ENCODE peak calls at places on chromosomes 11 and 22, in seven cellular contexts. One of them, this sample, is unnamed.

GRCh38 chr22:42856179-42856864 is 751 bp downstream of the ARFGAP3 start:
- DNase-seq in AG04450: no peak
- DNase-seq in dorsolateral prefrontal cortex: no peak
- DNase-seq in testis: peak
- DNase-seq in tibial artery: peak
- DNase-seq in naive thymus-derived CD4-positive, alpha-beta T cell: no peak
- DNase-seq in CD8-positive, alpha-beta T cell: peak
- DNase-seq in this sample: no peak

GRCh38 chr11:44936951-44937543 is 13.6 kb downstream of the TP53I11 start:
- DNase-seq in testis: no peak
- DNase-seq in tibial artery: no peak
- DNase-seq in naive thymus-derived CD4-positive, alpha-beta T cell: no peak
- DNase-seq in dorsolateral prefrontal cortex: no peak
- DNase-seq in CD8-positive, alpha-beta T cell: no peak
- DNase-seq in AG04450: no peak
- DNase-seq in this sample: no peak

GRCh38 chr11:43735115-43735514 is 54.6 kb downstream of the HSD17B12 start:
- DNase-seq in AG04450: no peak
- DNase-seq in CD8-positive, alpha-beta T cell: no peak
- DNase-seq in dorsolateral prefrontal cortex: no peak
- DNase-seq in testis: no peak
- DNase-seq in naive thymus-derived CD4-positive, alpha-beta T cell: no peak
- DNase-seq in tibial artery: no peak
- DNase-seq in this sample: no peak

GRCh38 chr11:5083602-5084001 is 14.2 kb downstream of the OR52E1 start:
- DNase-seq in AG04450: no peak
- DNase-seq in testis: no peak
- DNase-seq in dorsolateral prefrontal cortex: no peak
- DNase-seq in CD8-positive, alpha-beta T cell: no peak
- DNase-seq in tibial artery: no peak
- DNase-seq in naive thymus-derived CD4-positive, alpha-beta T cell: no peak
- DNase-seq in this sample: no peak

GRCh38 chr11:37504925-37505324 is 906.9 kb upstream of the RAG2 start:
- DNase-seq in naive thymus-derived CD4-positive, alpha-beta T cell: no peak
- DNase-seq in AG04450: peak
- DNase-seq in dorsolateral prefrontal cortex: no peak
- DNase-seq in testis: no peak
- DNase-seq in CD8-positive, alpha-beta T cell: no peak
- DNase-seq in tibial artery: no peak
- DNase-seq in this sample: no peak

GRCh38 chr11:119571311-119571710 is 148.3 kb upstream of the THY1 start:
- DNase-seq in dorsolateral prefrontal cortex: no peak
- DNase-seq in tibial artery: no peak
- DNase-seq in AG04450: no peak
- DNase-seq in naive thymus-derived CD4-positive, alpha-beta T cell: no peak
- DNase-seq in testis: no peak
- DNase-seq in CD8-positive, alpha-beta T cell: no peak
- DNase-seq in this sample: no peak

GRCh38 chr22:25134028-25134427 is 65.6 kb upstream of the CRYBB3 start:
- DNase-seq in dorsolateral prefrontal cortex: no peak
- DNase-seq in naive thymus-derived CD4-positive, alpha-beta T cell: no peak
- DNase-seq in CD8-positive, alpha-beta T cell: no peak
- DNase-seq in tibial artery: no peak
- DNase-seq in AG04450: no peak
- DNase-seq in testis: no peak
- DNase-seq in this sample: no peak

GRCh38 chr22:23376256-23376655 is 195.9 kb downstream of the BCR start:
- DNase-seq in naive thymus-derived CD4-positive, alpha-beta T cell: no peak
- DNase-seq in AG04450: no peak
- DNase-seq in tibial artery: no peak
- DNase-seq in dorsolateral prefrontal cortex: no peak
- DNase-seq in testis: no peak
- DNase-seq in CD8-positive, alpha-beta T cell: no peak
- DNase-seq in this sample: no peak

GRCh38 chr11:28107331-28107725 is 628 bp downstream of the KIF18A start:
- DNase-seq in testis: no peak
- DNase-seq in dorsolateral prefrontal cortex: no peak
- DNase-seq in CD8-positive, alpha-beta T cell: no peak
- DNase-seq in AG04450: no peak
- DNase-seq in tibial artery: no peak
- DNase-seq in naive thymus-derived CD4-positive, alpha-beta T cell: peak
- DNase-seq in this sample: peak

GRCh38 chr22:46074771-46075551 is 75.4 kb upstream of the PPARA start:
- DNase-seq in naive thymus-derived CD4-positive, alpha-beta T cell: no peak
- DNase-seq in tibial artery: peak
- DNase-seq in testis: peak
- DNase-seq in dorsolateral prefrontal cortex: no peak
- DNase-seq in CD8-positive, alpha-beta T cell: no peak
- DNase-seq in AG04450: no peak
- DNase-seq in this sample: no peak

GRCh38 chr22:45450931-45451651 is 37.6 kb downstream of the RIBC2 start:
- DNase-seq in CD8-positive, alpha-beta T cell: no peak
- DNase-seq in testis: no peak
- DNase-seq in AG04450: peak
- DNase-seq in tibial artery: peak
- DNase-seq in dorsolateral prefrontal cortex: no peak
- DNase-seq in naive thymus-derived CD4-positive, alpha-beta T cell: no peak
- DNase-seq in this sample: no peak

GRCh38 chr11:132784441-132784840 is 747.9 kb downstream of the OPCML start:
- DNase-seq in naive thymus-derived CD4-positive, alpha-beta T cell: no peak
- DNase-seq in CD8-positive, alpha-beta T cell: no peak
- DNase-seq in testis: no peak
- DNase-seq in tibial artery: no peak
- DNase-seq in dorsolateral prefrontal cortex: no peak
- DNase-seq in AG04450: no peak
- DNase-seq in this sample: no peak

GRCh38 chr11:134742228-134742612 is 330.2 kb upstream of the B3GAT1 start:
- DNase-seq in AG04450: no peak
- DNase-seq in CD8-positive, alpha-beta T cell: no peak
- DNase-seq in dorsolateral prefrontal cortex: no peak
- DNase-seq in testis: no peak
- DNase-seq in naive thymus-derived CD4-positive, alpha-beta T cell: no peak
- DNase-seq in tibial artery: no peak
- DNase-seq in this sample: no peak

GRCh38 chr11:31555938-31556337 is 46.4 kb downstream of the ELP4 start:
- DNase-seq in naive thymus-derived CD4-positive, alpha-beta T cell: no peak
- DNase-seq in testis: no peak
- DNase-seq in tibial artery: no peak
- DNase-seq in AG04450: no peak
- DNase-seq in CD8-positive, alpha-beta T cell: no peak
- DNase-seq in dorsolateral prefrontal cortex: no peak
- DNase-seq in this sample: no peak

GRCh38 chr11:61480936-61481335 is 27.6 kb upstream of the LRRC10B start:
- DNase-seq in AG04450: no peak
- DNase-seq in testis: peak
- DNase-seq in dorsolateral prefrontal cortex: no peak
- DNase-seq in CD8-positive, alpha-beta T cell: no peak
- DNase-seq in tibial artery: no peak
- DNase-seq in naive thymus-derived CD4-positive, alpha-beta T cell: no peak
- DNase-seq in this sample: no peak

GRCh38 chr11:102139081-102139498 is 28.8 kb downstream of the YAP1 start:
- DNase-seq in AG04450: peak
- DNase-seq in tibial artery: no peak
- DNase-seq in naive thymus-derived CD4-positive, alpha-beta T cell: no peak
- DNase-seq in dorsolateral prefrontal cortex: no peak
- DNase-seq in CD8-positive, alpha-beta T cell: no peak
- DNase-seq in testis: no peak
- DNase-seq in this sample: no peak

GRCh38 chr11:65150513-65151271 is 16.4 kb upstream of the SYVN1 start:
- DNase-seq in testis: peak
- DNase-seq in dorsolateral prefrontal cortex: peak
- DNase-seq in CD8-positive, alpha-beta T cell: no peak
- DNase-seq in naive thymus-derived CD4-positive, alpha-beta T cell: no peak
- DNase-seq in AG04450: no peak
- DNase-seq in tibial artery: peak
- DNase-seq in this sample: no peak

GRCh38 chr11:59865031-59865430 is 1.3 kb downstream of the TCN1 start:
- DNase-seq in dorsolateral prefrontal cortex: no peak
- DNase-seq in testis: peak
- DNase-seq in tibial artery: no peak
- DNase-seq in naive thymus-derived CD4-positive, alpha-beta T cell: no peak
- DNase-seq in AG04450: no peak
- DNase-seq in CD8-positive, alpha-beta T cell: no peak
- DNase-seq in this sample: no peak
- H3K27ac ChIP-seq in dorsolateral prefrontal cortex: no peak
- H3K27ac ChIP-seq in testis: peak
- H3K27ac ChIP-seq in tibial artery: no peak
- H3K27ac ChIP-seq in naive thymus-derived CD4-positive, alpha-beta T cell: no peak
- H3K27ac ChIP-seq in AG04450: no peak
- H3K27ac ChIP-seq in CD8-positive, alpha-beta T cell: no peak
- H3K27ac ChIP-seq in this sample: no peak

GRCh38 chr22:30204015-30204741 is 42.4 kb downstream of the LIF start:
- DNase-seq in testis: peak
- DNase-seq in tibial artery: no peak
- DNase-seq in AG04450: no peak
- DNase-seq in CD8-positive, alpha-beta T cell: no peak
- DNase-seq in dorsolateral prefrontal cortex: no peak
- DNase-seq in naive thymus-derived CD4-positive, alpha-beta T cell: no peak
- DNase-seq in this sample: no peak
- H3K27ac ChIP-seq in testis: peak
- H3K27ac ChIP-seq in tibial artery: peak
- H3K27ac ChIP-seq in AG04450: peak
- H3K27ac ChIP-seq in CD8-positive, alpha-beta T cell: no peak
- H3K27ac ChIP-seq in dorsolateral prefrontal cortex: no peak
- H3K27ac ChIP-seq in naive thymus-derived CD4-positive, alpha-beta T cell: no peak
- H3K27ac ChIP-seq in this sample: no peak

GRCh38 chr22:36288571-36289405 is 35.9 kb downstream of the APOL1 start:
- DNase-seq in testis: no peak
- DNase-seq in AG04450: no peak
- DNase-seq in dorsolateral prefrontal cortex: no peak
- DNase-seq in CD8-positive, alpha-beta T cell: no peak
- DNase-seq in tibial artery: no peak
- DNase-seq in naive thymus-derived CD4-positive, alpha-beta T cell: no peak
- DNase-seq in this sample: no peak

GRCh38 chr22:36289406-36289870 is 36.5 kb downstream of the APOL1 start:
- DNase-seq in CD8-positive, alpha-beta T cell: no peak
- DNase-seq in tibial artery: no peak
- DNase-seq in AG04450: no peak
- DNase-seq in naive thymus-derived CD4-positive, alpha-beta T cell: no peak
- DNase-seq in dorsolateral prefrontal cortex: no peak
- DNase-seq in testis: no peak
- DNase-seq in this sample: no peak

GRCh38 chr22:36285545-36285944 is 32.6 kb downstream of the APOL1 start:
- DNase-seq in naive thymus-derived CD4-positive, alpha-beta T cell: no peak
- DNase-seq in tibial artery: no peak
- DNase-seq in testis: peak
- DNase-seq in dorsolateral prefrontal cortex: peak
- DNase-seq in CD8-positive, alpha-beta T cell: no peak
- DNase-seq in AG04450: no peak
- DNase-seq in this sample: no peak

GRCh38 chr22:36286096-36286957 is 33.4 kb downstream of the APOL1 start:
- DNase-seq in tibial artery: peak
- DNase-seq in AG04450: peak
- DNase-seq in dorsolateral prefrontal cortex: peak
- DNase-seq in CD8-positive, alpha-beta T cell: peak
- DNase-seq in testis: peak
- DNase-seq in naive thymus-derived CD4-positive, alpha-beta T cell: peak
- DNase-seq in this sample: peak

GRCh38 chr22:36287881-36288515 is 35.1 kb downstream of the APOL1 start:
- DNase-seq in testis: no peak
- DNase-seq in dorsolateral prefrontal cortex: no peak
- DNase-seq in CD8-positive, alpha-beta T cell: no peak
- DNase-seq in naive thymus-derived CD4-positive, alpha-beta T cell: no peak
- DNase-seq in tibial artery: no peak
- DNase-seq in AG04450: no peak
- DNase-seq in this sample: no peak
- H3K27ac ChIP-seq in testis: no peak
- H3K27ac ChIP-seq in dorsolateral prefrontal cortex: no peak
- H3K27ac ChIP-seq in CD8-positive, alpha-beta T cell: no peak
- H3K27ac ChIP-seq in naive thymus-derived CD4-positive, alpha-beta T cell: peak
- H3K27ac ChIP-seq in tibial artery: no peak
- H3K27ac ChIP-seq in AG04450: no peak
- H3K27ac ChIP-seq in this sample: no peak

GRCh38 chr22:30247561-30247960 is 1.0 kb upstream of the LIF start:
- DNase-seq in tibial artery: no peak
- DNase-seq in CD8-positive, alpha-beta T cell: no peak
- DNase-seq in AG04450: no peak
- DNase-seq in testis: no peak
- DNase-seq in naive thymus-derived CD4-positive, alpha-beta T cell: no peak
- DNase-seq in dorsolateral prefrontal cortex: no peak
- DNase-seq in this sample: no peak
- H3K27ac ChIP-seq in tibial artery: no peak
- H3K27ac ChIP-seq in CD8-positive, alpha-beta T cell: no peak
- H3K27ac ChIP-seq in AG04450: peak
- H3K27ac ChIP-seq in testis: no peak
- H3K27ac ChIP-seq in naive thymus-derived CD4-positive, alpha-beta T cell: no peak
- H3K27ac ChIP-seq in dorsolateral prefrontal cortex: no peak
- H3K27ac ChIP-seq in this sample: no peak

GRCh38 chr22:50169181-50169759 is 1.3 kb upstream of the PANX2 start:
- DNase-seq in dorsolateral prefrontal cortex: no peak
- DNase-seq in testis: no peak
- DNase-seq in tibial artery: no peak
- DNase-seq in AG04450: no peak
- DNase-seq in CD8-positive, alpha-beta T cell: no peak
- DNase-seq in naive thymus-derived CD4-positive, alpha-beta T cell: no peak
- DNase-seq in this sample: no peak

GRCh38 chr22:50171965-50172421 is 1.5 kb downstream of the PANX2 start:
- DNase-seq in CD8-positive, alpha-beta T cell: no peak
- DNase-seq in testis: no peak
- DNase-seq in tibial artery: no peak
- DNase-seq in dorsolateral prefrontal cortex: no peak
- DNase-seq in AG04450: no peak
- DNase-seq in naive thymus-derived CD4-positive, alpha-beta T cell: no peak
- DNase-seq in this sample: no peak

GRCh38 chr22:50171319-50171964 is 911 bp downstream of the PANX2 start:
- DNase-seq in dorsolateral prefrontal cortex: no peak
- DNase-seq in naive thymus-derived CD4-positive, alpha-beta T cell: no peak
- DNase-seq in AG04450: no peak
- DNase-seq in CD8-positive, alpha-beta T cell: no peak
- DNase-seq in tibial artery: no peak
- DNase-seq in testis: no peak
- DNase-seq in this sample: no peak

GRCh38 chr22:50169774-50170341 is 673 bp upstream of the PANX2 start:
- DNase-seq in dorsolateral prefrontal cortex: no peak
- DNase-seq in AG04450: no peak
- DNase-seq in naive thymus-derived CD4-positive, alpha-beta T cell: peak
- DNase-seq in tibial artery: no peak
- DNase-seq in CD8-positive, alpha-beta T cell: no peak
- DNase-seq in testis: no peak
- DNase-seq in this sample: no peak

GRCh38 chr22:50170453-50171318 is at the start of gene PANX2:
- DNase-seq in tibial artery: no peak
- DNase-seq in testis: no peak
- DNase-seq in naive thymus-derived CD4-positive, alpha-beta T cell: no peak
- DNase-seq in dorsolateral prefrontal cortex: no peak
- DNase-seq in CD8-positive, alpha-beta T cell: no peak
- DNase-seq in AG04450: no peak
- DNase-seq in this sample: no peak
- H3K27ac ChIP-seq in tibial artery: no peak
- H3K27ac ChIP-seq in testis: no peak
- H3K27ac ChIP-seq in naive thymus-derived CD4-positive, alpha-beta T cell: no peak
- H3K27ac ChIP-seq in dorsolateral prefrontal cortex: no peak
- H3K27ac ChIP-seq in CD8-positive, alpha-beta T cell: no peak
- H3K27ac ChIP-seq in AG04450: no peak
- H3K27ac ChIP-seq in this sample: no peak

GRCh38 chr22:30235687-30236170 is 10.8 kb downstream of the LIF start:
- DNase-seq in testis: no peak
- DNase-seq in dorsolateral prefrontal cortex: peak
- DNase-seq in naive thymus-derived CD4-positive, alpha-beta T cell: no peak
- DNase-seq in tibial artery: no peak
- DNase-seq in CD8-positive, alpha-beta T cell: no peak
- DNase-seq in AG04450: peak
- DNase-seq in this sample: no peak
- H3K27ac ChIP-seq in testis: no peak
- H3K27ac ChIP-seq in dorsolateral prefrontal cortex: no peak
- H3K27ac ChIP-seq in naive thymus-derived CD4-positive, alpha-beta T cell: no peak
- H3K27ac ChIP-seq in tibial artery: no peak
- H3K27ac ChIP-seq in CD8-positive, alpha-beta T cell: no peak
- H3K27ac ChIP-seq in AG04450: peak
- H3K27ac ChIP-seq in this sample: no peak

This sample was measured in CD4-positive, alpha-beta memory T cell.